ENCODE peak calls at places on chromosomes 4 and X, in eight cellular contexts. One of them, this sample, is unnamed.

GRCh38 chrX:36626898-36627297 is 381.3 kb upstream of the FAM47C start:
- DNase-seq in CD4-positive, alpha-beta memory T cell: no peak
- DNase-seq in bronchial epithelial cell: no peak
- DNase-seq in tibial artery: no peak
- DNase-seq in AG10803: no peak
- DNase-seq in psoas muscle: no peak
- DNase-seq in cardiac fibroblast: no peak
- DNase-seq in dorsolateral prefrontal cortex: no peak
- DNase-seq in this sample: no peak

GRCh38 chr4:138672393-138672976 is 343.1 kb upstream of the NOCT start:
- DNase-seq in CD4-positive, alpha-beta memory T cell: no peak
- DNase-seq in bronchial epithelial cell: no peak
- DNase-seq in tibial artery: no peak
- DNase-seq in AG10803: no peak
- DNase-seq in psoas muscle: no peak
- DNase-seq in cardiac fibroblast: no peak
- DNase-seq in dorsolateral prefrontal cortex: no peak
- DNase-seq in this sample: no peak

GRCh38 chr4:145618210-145618911 is 824 bp upstream of the MMAA start:
- DNase-seq in CD4-positive, alpha-beta memory T cell: no peak
- DNase-seq in bronchial epithelial cell: no peak
- DNase-seq in tibial artery: no peak
- DNase-seq in AG10803: peak; percentile 13
- DNase-seq in psoas muscle: peak; percentile 66
- DNase-seq in cardiac fibroblast: peak; percentile 27
- DNase-seq in dorsolateral prefrontal cortex: peak; percentile 18
- DNase-seq in this sample: no peak

GRCh38 chr4:152480901-152481300 is 55.0 kb downstream of the FBXW7 start:
- DNase-seq in CD4-positive, alpha-beta memory T cell: no peak
- DNase-seq in bronchial epithelial cell: no peak
- DNase-seq in tibial artery: no peak
- DNase-seq in AG10803: no peak
- DNase-seq in psoas muscle: no peak
- DNase-seq in cardiac fibroblast: no peak
- DNase-seq in dorsolateral prefrontal cortex: no peak
- DNase-seq in this sample: no peak

GRCh38 chr4:88159137-88159725 is 792 bp upstream of the ABCG2 start:
- DNase-seq in CD4-positive, alpha-beta memory T cell: no peak
- DNase-seq in bronchial epithelial cell: no peak
- DNase-seq in tibial artery: no peak
- DNase-seq in AG10803: no peak
- DNase-seq in psoas muscle: no peak
- DNase-seq in cardiac fibroblast: no peak
- DNase-seq in dorsolateral prefrontal cortex: no peak
- DNase-seq in this sample: no peak

GRCh38 chrX:125758819-125759218 is 407.3 kb downstream of the DCAF12L2 start:
- DNase-seq in CD4-positive, alpha-beta memory T cell: no peak
- DNase-seq in bronchial epithelial cell: no peak
- DNase-seq in tibial artery: no peak
- DNase-seq in AG10803: no peak
- DNase-seq in psoas muscle: no peak
- DNase-seq in cardiac fibroblast: no peak
- DNase-seq in dorsolateral prefrontal cortex: no peak
- DNase-seq in this sample: no peak

GRCh38 chr4:152356428-152357034 is 179.4 kb downstream of the FBXW7 start:
- DNase-seq in CD4-positive, alpha-beta memory T cell: no peak
- DNase-seq in bronchial epithelial cell: no peak
- DNase-seq in tibial artery: no peak
- DNase-seq in AG10803: peak; percentile 65
- DNase-seq in psoas muscle: no peak
- DNase-seq in cardiac fibroblast: peak; percentile 70
- DNase-seq in dorsolateral prefrontal cortex: no peak
- DNase-seq in this sample: no peak

GRCh38 chrX:124984140-124984813 is 335.4 kb upstream of the TEX13C start:
- DNase-seq in CD4-positive, alpha-beta memory T cell: no peak
- DNase-seq in bronchial epithelial cell: no peak
- DNase-seq in tibial artery: no peak
- DNase-seq in AG10803: no peak
- DNase-seq in psoas muscle: no peak
- DNase-seq in cardiac fibroblast: no peak
- DNase-seq in dorsolateral prefrontal cortex: no peak
- DNase-seq in this sample: no peak

GRCh38 chrX:10582215-10582733 is 38.1 kb downstream of the MID1 start:
- DNase-seq in CD4-positive, alpha-beta memory T cell: no peak
- DNase-seq in bronchial epithelial cell: peak; percentile 64
- DNase-seq in tibial artery: no peak
- DNase-seq in AG10803: no peak
- DNase-seq in psoas muscle: no peak
- DNase-seq in cardiac fibroblast: peak; percentile 40
- DNase-seq in dorsolateral prefrontal cortex: no peak
- DNase-seq in this sample: no peak

GRCh38 chr4:75514949-75515612 is 808 bp downstream of the THAP6 start:
- DNase-seq in CD4-positive, alpha-beta memory T cell: peak; percentile 40
- DNase-seq in bronchial epithelial cell: no peak
- DNase-seq in tibial artery: no peak
- DNase-seq in AG10803: no peak
- DNase-seq in psoas muscle: no peak
- DNase-seq in cardiac fibroblast: no peak
- DNase-seq in dorsolateral prefrontal cortex: no peak
- DNase-seq in this sample: no peak

GRCh38 chr4:9735515-9735914 is 45.9 kb upstream of the DRD5 start:
- DNase-seq in CD4-positive, alpha-beta memory T cell: no peak
- DNase-seq in bronchial epithelial cell: no peak
- DNase-seq in tibial artery: no peak
- DNase-seq in AG10803: no peak
- DNase-seq in psoas muscle: no peak
- DNase-seq in cardiac fibroblast: no peak
- DNase-seq in dorsolateral prefrontal cortex: no peak
- DNase-seq in this sample: no peak

GRCh38 chrX:64842492-64842891 is 133.8 kb downstream of the ZC4H2 start:
- DNase-seq in CD4-positive, alpha-beta memory T cell: peak; percentile 8
- DNase-seq in bronchial epithelial cell: no peak
- DNase-seq in tibial artery: no peak
- DNase-seq in AG10803: no peak
- DNase-seq in psoas muscle: no peak
- DNase-seq in cardiac fibroblast: no peak
- DNase-seq in dorsolateral prefrontal cortex: no peak
- DNase-seq in this sample: no peak

GRCh38 chr4:94758141-94758699 is 465 bp downstream of the BMPR1B start:
- DNase-seq in CD4-positive, alpha-beta memory T cell: no peak
- DNase-seq in bronchial epithelial cell: peak; percentile 44
- DNase-seq in tibial artery: peak; percentile 73
- DNase-seq in AG10803: peak; percentile 43
- DNase-seq in psoas muscle: peak; percentile 61
- DNase-seq in cardiac fibroblast: peak; percentile 30
- DNase-seq in dorsolateral prefrontal cortex: no peak
- DNase-seq in this sample: peak; percentile 50

GRCh38 chr4:122663814-122664610 is 43.1 kb upstream of the IL21 start:
- DNase-seq in CD4-positive, alpha-beta memory T cell: no peak
- DNase-seq in bronchial epithelial cell: no peak
- DNase-seq in tibial artery: no peak
- DNase-seq in AG10803: peak; percentile 65
- DNase-seq in psoas muscle: no peak
- DNase-seq in cardiac fibroblast: peak; percentile 51
- DNase-seq in dorsolateral prefrontal cortex: no peak
- DNase-seq in this sample: no peak

GRCh38 chr4:47222276-47222675 is 190.9 kb downstream of the GABRB1 start:
- DNase-seq in CD4-positive, alpha-beta memory T cell: no peak
- DNase-seq in bronchial epithelial cell: no peak
- DNase-seq in tibial artery: no peak
- DNase-seq in AG10803: no peak
- DNase-seq in psoas muscle: no peak
- DNase-seq in cardiac fibroblast: peak; percentile 46
- DNase-seq in dorsolateral prefrontal cortex: no peak
- DNase-seq in this sample: no peak

GRCh38 chr4:89288430-89288829 is 19.2 kb downstream of the GPRIN3 start:
- DNase-seq in CD4-positive, alpha-beta memory T cell: no peak
- DNase-seq in bronchial epithelial cell: no peak
- DNase-seq in tibial artery: no peak
- DNase-seq in AG10803: no peak
- DNase-seq in psoas muscle: no peak
- DNase-seq in cardiac fibroblast: no peak
- DNase-seq in dorsolateral prefrontal cortex: no peak
- DNase-seq in this sample: no peak

GRCh38 chr4:44157611-44158277 is 290.9 kb downstream of the KCTD8 start:
- DNase-seq in CD4-positive, alpha-beta memory T cell: no peak
- DNase-seq in bronchial epithelial cell: peak; percentile 52
- DNase-seq in tibial artery: no peak
- DNase-seq in AG10803: no peak
- DNase-seq in psoas muscle: no peak
- DNase-seq in cardiac fibroblast: peak; percentile 60
- DNase-seq in dorsolateral prefrontal cortex: no peak
- DNase-seq in this sample: peak; percentile 68

DNA sequence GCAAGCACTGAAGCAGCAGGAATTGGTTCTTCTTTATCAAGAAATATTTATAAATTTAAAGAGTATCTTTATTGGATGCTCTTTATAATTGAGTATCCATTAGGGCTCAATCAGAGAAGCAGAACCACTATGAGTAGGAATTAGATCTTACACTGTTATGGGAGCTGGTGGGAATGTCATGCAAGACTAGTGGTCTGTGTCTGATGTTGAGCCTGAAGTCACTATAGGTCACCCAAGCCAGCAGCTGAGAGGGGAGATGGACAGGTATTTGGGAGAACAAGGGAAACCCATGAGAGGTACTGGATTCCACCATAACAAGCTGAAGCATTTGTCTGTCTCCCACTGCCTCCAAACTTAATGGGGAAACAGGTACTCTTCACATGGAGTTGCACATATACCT is 283.7 kb upstream of the BOD1L1 start:
- DNase-seq in CD4-positive, alpha-beta memory T cell: no peak
- DNase-seq in bronchial epithelial cell: no peak
- DNase-seq in tibial artery: no peak
- DNase-seq in AG10803: no peak
- DNase-seq in psoas muscle: no peak
- DNase-seq in cardiac fibroblast: no peak
- DNase-seq in dorsolateral prefrontal cortex: no peak
- DNase-seq in this sample: no peak
- H3K4me3 ChIP-seq in CD4-positive, alpha-beta memory T cell: no peak overlapping the region
- H3K4me3 ChIP-seq in bronchial epithelial cell: no peak overlapping the region
- H3K4me3 ChIP-seq in tibial artery: no peak overlapping the region
- H3K4me3 ChIP-seq in AG10803: no peak overlapping the region
- H3K4me3 ChIP-seq in psoas muscle: no peak overlapping the region
- H3K4me3 ChIP-seq in cardiac fibroblast: no peak overlapping the region
- H3K4me3 ChIP-seq in dorsolateral prefrontal cortex: no peak overlapping the region
- H3K4me3 ChIP-seq in this sample: no peak overlapping the region

GRCh38 chr4:189029961-189030360 is 890.7 kb downstream of the TRIML1 start:
- DNase-seq in CD4-positive, alpha-beta memory T cell: no peak
- DNase-seq in bronchial epithelial cell: no peak
- DNase-seq in tibial artery: no peak
- DNase-seq in AG10803: no peak
- DNase-seq in psoas muscle: no peak
- DNase-seq in cardiac fibroblast: no peak
- DNase-seq in dorsolateral prefrontal cortex: no peak
- DNase-seq in this sample: no peak
- H3K4me3 ChIP-seq in CD4-positive, alpha-beta memory T cell: no peak overlapping the region
- H3K4me3 ChIP-seq in bronchial epithelial cell: no peak overlapping the region
- H3K4me3 ChIP-seq in tibial artery: no peak overlapping the region
- H3K4me3 ChIP-seq in AG10803: no peak overlapping the region
- H3K4me3 ChIP-seq in psoas muscle: no peak overlapping the region
- H3K4me3 ChIP-seq in cardiac fibroblast: no peak overlapping the region
- H3K4me3 ChIP-seq in dorsolateral prefrontal cortex: no peak overlapping the region
- H3K4me3 ChIP-seq in this sample: no peak overlapping the region

DNA sequence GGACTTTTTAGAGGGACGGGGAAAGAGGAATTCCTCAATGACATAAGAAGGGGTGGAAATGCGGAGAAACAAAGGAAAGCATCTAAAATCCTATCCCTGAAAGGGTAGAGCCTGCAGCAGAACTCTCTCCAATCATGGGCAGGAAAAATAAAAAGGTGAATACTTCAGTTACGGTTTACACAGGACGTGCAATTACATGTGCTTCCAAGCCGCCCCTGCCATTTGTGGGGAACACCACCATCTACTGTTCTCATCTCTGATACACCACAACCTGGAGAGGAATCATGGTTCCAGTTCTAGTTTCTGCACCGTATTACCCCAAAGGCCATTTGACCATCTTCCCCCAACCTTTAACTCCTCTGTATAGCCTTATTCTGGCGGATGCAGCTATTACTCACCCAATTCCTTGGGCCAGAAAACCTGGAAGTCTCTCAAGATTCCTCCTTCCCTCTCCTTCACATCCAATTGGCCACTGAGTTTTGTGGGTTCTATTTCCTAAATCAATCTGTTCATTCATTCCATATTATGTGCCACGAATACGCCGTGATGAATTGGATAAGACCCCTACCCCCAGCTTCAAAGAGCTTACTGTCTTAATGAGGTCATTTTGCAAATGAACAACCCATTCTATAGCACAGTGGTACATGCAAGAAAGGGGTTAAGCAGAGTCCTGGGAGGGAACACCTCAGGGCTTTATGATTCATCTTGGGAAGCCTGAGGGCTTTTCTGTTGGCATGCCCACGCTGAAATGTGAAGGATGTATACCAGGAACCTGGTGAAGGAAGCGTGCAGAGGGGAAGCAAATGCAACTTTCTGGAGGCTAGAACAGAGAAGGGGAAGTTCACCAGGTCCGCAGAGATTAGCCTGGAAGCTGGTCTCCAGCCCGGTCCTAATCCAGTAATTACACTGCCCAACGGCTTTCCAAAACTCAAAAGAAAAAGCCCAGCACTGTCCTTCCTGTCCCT is 1.4 kb upstream of the MSL3 start:
- DNase-seq in CD4-positive, alpha-beta memory T cell: no peak
- DNase-seq in bronchial epithelial cell: peak; percentile 22
- DNase-seq in tibial artery: no peak
- DNase-seq in AG10803: no peak
- DNase-seq in psoas muscle: no peak
- DNase-seq in cardiac fibroblast: peak; percentile 24
- DNase-seq in dorsolateral prefrontal cortex: no peak
- DNase-seq in this sample: peak; percentile 1
- H3K4me3 ChIP-seq in CD4-positive, alpha-beta memory T cell: no peak overlapping the region
- H3K4me3 ChIP-seq in bronchial epithelial cell: no peak overlapping the region
- H3K4me3 ChIP-seq in tibial artery: peak overlapping the region; percentile 75
- H3K4me3 ChIP-seq in AG10803: no peak overlapping the region
- H3K4me3 ChIP-seq in psoas muscle: peak overlapping the region; percentile 75
- H3K4me3 ChIP-seq in cardiac fibroblast: no peak overlapping the region
- H3K4me3 ChIP-seq in dorsolateral prefrontal cortex: peak overlapping the region; percentile 73
- H3K4me3 ChIP-seq in this sample: no peak overlapping the region

GRCh38 chr4:4864940-4865704 is 5.7 kb downstream of the MSX1 start:
- DNase-seq in CD4-positive, alpha-beta memory T cell: no peak
- DNase-seq in bronchial epithelial cell: no peak
- DNase-seq in tibial artery: no peak
- DNase-seq in AG10803: no peak
- DNase-seq in psoas muscle: peak; percentile 42
- DNase-seq in cardiac fibroblast: no peak
- DNase-seq in dorsolateral prefrontal cortex: no peak
- DNase-seq in this sample: peak; percentile 41

GRCh38 chr4:4866833-4867744 is 7.6 kb downstream of the MSX1 start:
- DNase-seq in CD4-positive, alpha-beta memory T cell: no peak
- DNase-seq in bronchial epithelial cell: no peak
- DNase-seq in tibial artery: no peak
- DNase-seq in AG10803: no peak
- DNase-seq in psoas muscle: peak; percentile 77
- DNase-seq in cardiac fibroblast: no peak
- DNase-seq in dorsolateral prefrontal cortex: no peak
- DNase-seq in this sample: peak; percentile 58

GRCh38 chr4:4864443-4864939 is 5.0 kb downstream of the MSX1 start:
- DNase-seq in CD4-positive, alpha-beta memory T cell: no peak
- DNase-seq in bronchial epithelial cell: no peak
- DNase-seq in tibial artery: no peak
- DNase-seq in AG10803: no peak
- DNase-seq in psoas muscle: no peak
- DNase-seq in cardiac fibroblast: no peak
- DNase-seq in dorsolateral prefrontal cortex: no peak
- DNase-seq in this sample: peak; percentile 32

GRCh38 chr4:4866124-4866832 is 6.8 kb downstream of the MSX1 start:
- DNase-seq in CD4-positive, alpha-beta memory T cell: no peak
- DNase-seq in bronchial epithelial cell: no peak
- DNase-seq in tibial artery: no peak
- DNase-seq in AG10803: no peak
- DNase-seq in psoas muscle: peak; percentile 33
- DNase-seq in cardiac fibroblast: no peak
- DNase-seq in dorsolateral prefrontal cortex: no peak
- DNase-seq in this sample: peak; percentile 27

GRCh38 chr4:4865705-4866123 is 6.2 kb downstream of the MSX1 start:
- DNase-seq in CD4-positive, alpha-beta memory T cell: no peak
- DNase-seq in bronchial epithelial cell: no peak
- DNase-seq in tibial artery: no peak
- DNase-seq in AG10803: no peak
- DNase-seq in psoas muscle: peak; percentile 37
- DNase-seq in cardiac fibroblast: no peak
- DNase-seq in dorsolateral prefrontal cortex: no peak
- DNase-seq in this sample: no peak
- H3K4me3 ChIP-seq in CD4-positive, alpha-beta memory T cell: no peak overlapping the region
- H3K4me3 ChIP-seq in bronchial epithelial cell: no peak overlapping the region
- H3K4me3 ChIP-seq in tibial artery: peak overlapping the region; percentile 8
- H3K4me3 ChIP-seq in AG10803: peak overlapping the region; percentile 53
- H3K4me3 ChIP-seq in psoas muscle: peak overlapping the region; percentile 49
- H3K4me3 ChIP-seq in cardiac fibroblast: peak overlapping the region; percentile 19
- H3K4me3 ChIP-seq in dorsolateral prefrontal cortex: peak overlapping the region; percentile 30
- H3K4me3 ChIP-seq in this sample: peak overlapping the region; percentile 31